ENCODE peak calls at places on chromosome 12, in ten cellular contexts. One of them, this sample, is unnamed.

GRCh38 chr12:49974231-49974675 is 1.5 kb downstream of the AQP6 start:
- DNase-seq in GM20000: no peak
- DNase-seq in amygdala: peak
- DNase-seq in ACHN: peak
- DNase-seq in H54: no peak
- DNase-seq in kidney epithelial cell: no peak
- DNase-seq in HT1080: no peak
- DNase-seq in left cardiac atrium: peak
- DNase-seq in stimulated activated CD4-positive, alpha-beta T cell treated with anti-CD3 and anti-CD28 coated beads, Interleukin-12 subunit alpha, Interleukin-12 subunit beta, amount 100 ng/mL, for 4 hours: no peak
- DNase-seq in activated T-helper 9 cell treated with anti-CD3 and anti-CD28 coated beads, Interleukin-2, amount 50 U/mL, for 16 hours: no peak
- DNase-seq in this sample: no peak

GRCh38 chr12:57341275-57341990 is 89.4 kb downstream of the R3HDM2 start:
- DNase-seq in GM20000: no peak
- DNase-seq in amygdala: no peak
- DNase-seq in ACHN: no peak
- DNase-seq in H54: no peak
- DNase-seq in kidney epithelial cell: no peak
- DNase-seq in HT1080: no peak
- DNase-seq in left cardiac atrium: no peak
- DNase-seq in stimulated activated CD4-positive, alpha-beta T cell treated with anti-CD3 and anti-CD28 coated beads, Interleukin-12 subunit alpha, Interleukin-12 subunit beta, amount 100 ng/mL, for 4 hours: no peak
- DNase-seq in activated T-helper 9 cell treated with anti-CD3 and anti-CD28 coated beads, Interleukin-2, amount 50 U/mL, for 16 hours: no peak
- DNase-seq in this sample: no peak

GRCh38 chr12:91138337-91138905 is 27.1 kb upstream of the LUM start:
- DNase-seq in GM20000: no peak
- DNase-seq in amygdala: no peak
- DNase-seq in ACHN: no peak
- DNase-seq in H54: no peak
- DNase-seq in kidney epithelial cell: no peak
- DNase-seq in HT1080: no peak
- DNase-seq in left cardiac atrium: no peak
- DNase-seq in stimulated activated CD4-positive, alpha-beta T cell treated with anti-CD3 and anti-CD28 coated beads, Interleukin-12 subunit alpha, Interleukin-12 subunit beta, amount 100 ng/mL, for 4 hours: no peak
- DNase-seq in activated T-helper 9 cell treated with anti-CD3 and anti-CD28 coated beads, Interleukin-2, amount 50 U/mL, for 16 hours: no peak
- DNase-seq in this sample: no peak

GRCh38 chr12:52366738-52367485 is at the start of gene KRT85:
- DNase-seq in GM20000: no peak
- DNase-seq in amygdala: no peak
- DNase-seq in ACHN: no peak
- DNase-seq in H54: no peak
- DNase-seq in kidney epithelial cell: no peak
- DNase-seq in HT1080: no peak
- DNase-seq in left cardiac atrium: no peak
- DNase-seq in stimulated activated CD4-positive, alpha-beta T cell treated with anti-CD3 and anti-CD28 coated beads, Interleukin-12 subunit alpha, Interleukin-12 subunit beta, amount 100 ng/mL, for 4 hours: no peak
- DNase-seq in activated T-helper 9 cell treated with anti-CD3 and anti-CD28 coated beads, Interleukin-2, amount 50 U/mL, for 16 hours: no peak
- DNase-seq in this sample: no peak

GRCh38 chr12:51372021-51372420 is 19.2 kb downstream of the GALNT6 start:
- DNase-seq in GM20000: no peak
- DNase-seq in amygdala: no peak
- DNase-seq in ACHN: peak
- DNase-seq in H54: no peak
- DNase-seq in kidney epithelial cell: no peak
- DNase-seq in HT1080: peak
- DNase-seq in left cardiac atrium: no peak
- DNase-seq in stimulated activated CD4-positive, alpha-beta T cell treated with anti-CD3 and anti-CD28 coated beads, Interleukin-12 subunit alpha, Interleukin-12 subunit beta, amount 100 ng/mL, for 4 hours: no peak
- DNase-seq in activated T-helper 9 cell treated with anti-CD3 and anti-CD28 coated beads, Interleukin-2, amount 50 U/mL, for 16 hours: no peak
- DNase-seq in this sample: no peak

GRCh38 chr12:25065035-25065434 is 116.1 kb upstream of the BCAT1 start:
- DNase-seq in GM20000: no peak
- DNase-seq in amygdala: no peak
- DNase-seq in ACHN: no peak
- DNase-seq in H54: no peak
- DNase-seq in kidney epithelial cell: no peak
- DNase-seq in HT1080: no peak
- DNase-seq in left cardiac atrium: no peak
- DNase-seq in stimulated activated CD4-positive, alpha-beta T cell treated with anti-CD3 and anti-CD28 coated beads, Interleukin-12 subunit alpha, Interleukin-12 subunit beta, amount 100 ng/mL, for 4 hours: no peak
- DNase-seq in activated T-helper 9 cell treated with anti-CD3 and anti-CD28 coated beads, Interleukin-2, amount 50 U/mL, for 16 hours: no peak
- DNase-seq in this sample: no peak

GRCh38 chr12:65885312-65885711 is 61.0 kb downstream of the HMGA2 start:
- DNase-seq in GM20000: no peak
- DNase-seq in amygdala: no peak
- DNase-seq in ACHN: no peak
- DNase-seq in H54: no peak
- DNase-seq in kidney epithelial cell: no peak
- DNase-seq in HT1080: no peak
- DNase-seq in left cardiac atrium: no peak
- DNase-seq in stimulated activated CD4-positive, alpha-beta T cell treated with anti-CD3 and anti-CD28 coated beads, Interleukin-12 subunit alpha, Interleukin-12 subunit beta, amount 100 ng/mL, for 4 hours: no peak
- DNase-seq in activated T-helper 9 cell treated with anti-CD3 and anti-CD28 coated beads, Interleukin-2, amount 50 U/mL, for 16 hours: no peak
- DNase-seq in this sample: no peak

GRCh38 chr12:75658826-75659823 is 147.7 kb upstream of the KRR1 start:
- DNase-seq in GM20000: no peak
- DNase-seq in amygdala: no peak
- DNase-seq in ACHN: peak
- DNase-seq in H54: no peak
- DNase-seq in kidney epithelial cell: no peak
- DNase-seq in HT1080: peak
- DNase-seq in left cardiac atrium: no peak
- DNase-seq in stimulated activated CD4-positive, alpha-beta T cell treated with anti-CD3 and anti-CD28 coated beads, Interleukin-12 subunit alpha, Interleukin-12 subunit beta, amount 100 ng/mL, for 4 hours: no peak
- DNase-seq in activated T-helper 9 cell treated with anti-CD3 and anti-CD28 coated beads, Interleukin-2, amount 50 U/mL, for 16 hours: no peak
- DNase-seq in this sample: peak

GRCh38 chr12:57057037-57057436 is 7.1 kb upstream of the MYO1A start:
- DNase-seq in GM20000: no peak
- DNase-seq in amygdala: no peak
- DNase-seq in ACHN: no peak
- DNase-seq in H54: no peak
- DNase-seq in kidney epithelial cell: no peak
- DNase-seq in HT1080: no peak
- DNase-seq in left cardiac atrium: no peak
- DNase-seq in stimulated activated CD4-positive, alpha-beta T cell treated with anti-CD3 and anti-CD28 coated beads, Interleukin-12 subunit alpha, Interleukin-12 subunit beta, amount 100 ng/mL, for 4 hours: no peak
- DNase-seq in activated T-helper 9 cell treated with anti-CD3 and anti-CD28 coated beads, Interleukin-2, amount 50 U/mL, for 16 hours: no peak
- DNase-seq in this sample: no peak

GRCh38 chr12:60921541-60921940 is 1325.7 kb downstream of the SLC16A7 start:
- DNase-seq in GM20000: no peak
- DNase-seq in amygdala: no peak
- DNase-seq in ACHN: no peak
- DNase-seq in H54: no peak
- DNase-seq in kidney epithelial cell: no peak
- DNase-seq in HT1080: peak
- DNase-seq in left cardiac atrium: no peak
- DNase-seq in stimulated activated CD4-positive, alpha-beta T cell treated with anti-CD3 and anti-CD28 coated beads, Interleukin-12 subunit alpha, Interleukin-12 subunit beta, amount 100 ng/mL, for 4 hours: no peak
- DNase-seq in activated T-helper 9 cell treated with anti-CD3 and anti-CD28 coated beads, Interleukin-2, amount 50 U/mL, for 16 hours: no peak
- DNase-seq in this sample: no peak

GRCh38 chr12:104171785-104172563 is 34.0 kb upstream of the NFYB start:
- DNase-seq in GM20000: no peak
- DNase-seq in amygdala: no peak
- DNase-seq in ACHN: no peak
- DNase-seq in H54: no peak
- DNase-seq in kidney epithelial cell: no peak
- DNase-seq in HT1080: no peak
- DNase-seq in left cardiac atrium: no peak
- DNase-seq in stimulated activated CD4-positive, alpha-beta T cell treated with anti-CD3 and anti-CD28 coated beads, Interleukin-12 subunit alpha, Interleukin-12 subunit beta, amount 100 ng/mL, for 4 hours: no peak
- DNase-seq in activated T-helper 9 cell treated with anti-CD3 and anti-CD28 coated beads, Interleukin-2, amount 50 U/mL, for 16 hours: no peak
- DNase-seq in this sample: no peak

GRCh38 chr12:89700191-89700810 is 8.3 kb downstream of the ATP2B1 start:
- DNase-seq in GM20000: no peak
- DNase-seq in amygdala: no peak
- DNase-seq in ACHN: no peak
- DNase-seq in H54: no peak
- DNase-seq in kidney epithelial cell: no peak
- DNase-seq in HT1080: no peak
- DNase-seq in left cardiac atrium: no peak
- DNase-seq in stimulated activated CD4-positive, alpha-beta T cell treated with anti-CD3 and anti-CD28 coated beads, Interleukin-12 subunit alpha, Interleukin-12 subunit beta, amount 100 ng/mL, for 4 hours: no peak
- DNase-seq in activated T-helper 9 cell treated with anti-CD3 and anti-CD28 coated beads, Interleukin-2, amount 50 U/mL, for 16 hours: no peak
- DNase-seq in this sample: no peak

GRCh38 chr12:117060927-117061300 is 38.3 kb downstream of the TESC start:
- DNase-seq in GM20000: no peak
- DNase-seq in amygdala: no peak
- DNase-seq in ACHN: no peak
- DNase-seq in H54: no peak
- DNase-seq in kidney epithelial cell: no peak
- DNase-seq in HT1080: no peak
- DNase-seq in left cardiac atrium: no peak
- DNase-seq in stimulated activated CD4-positive, alpha-beta T cell treated with anti-CD3 and anti-CD28 coated beads, Interleukin-12 subunit alpha, Interleukin-12 subunit beta, amount 100 ng/mL, for 4 hours: no peak
- DNase-seq in activated T-helper 9 cell treated with anti-CD3 and anti-CD28 coated beads, Interleukin-2, amount 50 U/mL, for 16 hours: no peak
- DNase-seq in this sample: no peak

GRCh38 chr12:94027561-94027960 is 120.8 kb upstream of the PLXNC1 start:
- DNase-seq in GM20000: no peak
- DNase-seq in amygdala: no peak
- DNase-seq in ACHN: no peak
- DNase-seq in H54: no peak
- DNase-seq in kidney epithelial cell: no peak
- DNase-seq in HT1080: no peak
- DNase-seq in left cardiac atrium: no peak
- DNase-seq in stimulated activated CD4-positive, alpha-beta T cell treated with anti-CD3 and anti-CD28 coated beads, Interleukin-12 subunit alpha, Interleukin-12 subunit beta, amount 100 ng/mL, for 4 hours: no peak
- DNase-seq in activated T-helper 9 cell treated with anti-CD3 and anti-CD28 coated beads, Interleukin-2, amount 50 U/mL, for 16 hours: no peak
- DNase-seq in this sample: no peak

GRCh38 chr12:85278598-85279448 is 1.2 kb upstream of the ALX1 start:
- DNase-seq in GM20000: no peak
- DNase-seq in amygdala: no peak
- DNase-seq in ACHN: no peak
- DNase-seq in H54: no peak
- DNase-seq in kidney epithelial cell: no peak
- DNase-seq in HT1080: no peak
- DNase-seq in left cardiac atrium: no peak
- DNase-seq in stimulated activated CD4-positive, alpha-beta T cell treated with anti-CD3 and anti-CD28 coated beads, Interleukin-12 subunit alpha, Interleukin-12 subunit beta, amount 100 ng/mL, for 4 hours: no peak
- DNase-seq in activated T-helper 9 cell treated with anti-CD3 and anti-CD28 coated beads, Interleukin-2, amount 50 U/mL, for 16 hours: no peak
- DNase-seq in this sample: no peak

GRCh38 chr12:91326043-91327027 is 143.7 kb upstream of the DCN start:
- DNase-seq in GM20000: peak
- DNase-seq in amygdala: no peak
- DNase-seq in ACHN: peak
- DNase-seq in H54: peak
- DNase-seq in kidney epithelial cell: no peak
- DNase-seq in HT1080: peak
- DNase-seq in left cardiac atrium: peak
- DNase-seq in stimulated activated CD4-positive, alpha-beta T cell treated with anti-CD3 and anti-CD28 coated beads, Interleukin-12 subunit alpha, Interleukin-12 subunit beta, amount 100 ng/mL, for 4 hours: peak
- DNase-seq in activated T-helper 9 cell treated with anti-CD3 and anti-CD28 coated beads, Interleukin-2, amount 50 U/mL, for 16 hours: no peak
- DNase-seq in this sample: peak

GRCh38 chr12:94900496-94900895 is 103.0 kb downstream of the NDUFA12 start:
- DNase-seq in GM20000: no peak
- DNase-seq in amygdala: no peak
- DNase-seq in ACHN: no peak
- DNase-seq in H54: no peak
- DNase-seq in kidney epithelial cell: no peak
- DNase-seq in HT1080: no peak
- DNase-seq in left cardiac atrium: no peak
- DNase-seq in stimulated activated CD4-positive, alpha-beta T cell treated with anti-CD3 and anti-CD28 coated beads, Interleukin-12 subunit alpha, Interleukin-12 subunit beta, amount 100 ng/mL, for 4 hours: no peak
- DNase-seq in activated T-helper 9 cell treated with anti-CD3 and anti-CD28 coated beads, Interleukin-2, amount 50 U/mL, for 16 hours: no peak
- DNase-seq in this sample: no peak

GRCh38 chr12:89657739-89658138 is 50.9 kb downstream of the ATP2B1 start:
- DNase-seq in GM20000: no peak
- DNase-seq in amygdala: no peak
- DNase-seq in ACHN: no peak
- DNase-seq in H54: no peak
- DNase-seq in kidney epithelial cell: no peak
- DNase-seq in HT1080: no peak
- DNase-seq in left cardiac atrium: no peak
- DNase-seq in stimulated activated CD4-positive, alpha-beta T cell treated with anti-CD3 and anti-CD28 coated beads, Interleukin-12 subunit alpha, Interleukin-12 subunit beta, amount 100 ng/mL, for 4 hours: no peak
- DNase-seq in activated T-helper 9 cell treated with anti-CD3 and anti-CD28 coated beads, Interleukin-2, amount 50 U/mL, for 16 hours: no peak
- DNase-seq in this sample: no peak

GRCh38 chr12:112422531-112422930 is 3.8 kb downstream of the PTPN11 start:
- DNase-seq in GM20000: no peak
- DNase-seq in amygdala: peak
- DNase-seq in ACHN: no peak
- DNase-seq in H54: no peak
- DNase-seq in kidney epithelial cell: no peak
- DNase-seq in HT1080: no peak
- DNase-seq in left cardiac atrium: no peak
- DNase-seq in stimulated activated CD4-positive, alpha-beta T cell treated with anti-CD3 and anti-CD28 coated beads, Interleukin-12 subunit alpha, Interleukin-12 subunit beta, amount 100 ng/mL, for 4 hours: no peak
- DNase-seq in activated T-helper 9 cell treated with anti-CD3 and anti-CD28 coated beads, Interleukin-2, amount 50 U/mL, for 16 hours: no peak
- DNase-seq in this sample: no peak

This sample was measured in non-pigmented ciliary epithelial cell.